ENCODE peak calls at places on chromosomes 3 and 15, in eight cellular contexts. T is testis, M is cardiac muscle cell, U is Caco-2, Q is fibroblast of lung, H is keratinocyte, Y is tibial nerve, Z is Peyer's patch. J is an unnamed sample.

GRCh38 chr3:72438072-72438471 is 410.2 kb downstream of the SHQ1 start:
- DNase-seq in T (no peak), M (no peak), U (no peak), Q (no peak), H (no peak), Y (no peak), Z (no peak), J (no peak)

GRCh38 chr15:78374436-78375393 is 34.6 kb downstream of the CRABP1 start:
- DNase-seq in T (no peak), M (no peak), U (peak; percentile 91), Q (no peak), H (peak; percentile 56), Y (no peak), Z (peak; percentile 90), J (no peak)

GRCh38 chr15:78264304-78265136 is at the start of gene DNAJA4:
- DNase-seq in T (peak; percentile 73), M (peak; percentile 71), U (no peak), Q (peak; percentile 46), H (no peak), Y (peak; percentile 38), Z (peak; percentile 80), J (peak; percentile 31)

GRCh38 chr3:21587894-21588293 is 163.1 kb downstream of the ZNF385D start:
- DNase-seq in T (no peak), M (no peak), U (no peak), Q (no peak), H (no peak), Y (no peak), Z (no peak), J (no peak)

GRCh38 chr3:124773351-124774304 is 43.4 kb downstream of the UMPS start:
- DNase-seq in T (no peak), M (no peak), U (no peak), Q (no peak), H (no peak), Y (no peak), Z (no peak), J (no peak)

GRCh38 chr15:46636220-46636619 is 1001.4 kb downstream of the SQOR start:
- DNase-seq in T (no peak), M (no peak), U (no peak), Q (no peak), H (no peak), Y (no peak), Z (no peak), J (no peak)

GRCh38 chr3:50606596-50606995 is 5.0 kb downstream of the CISH start:
- DNase-seq in T (no peak), M (no peak), U (no peak), Q (no peak), H (no peak), Y (no peak), Z (no peak), J (no peak)

GRCh38 chr3:45100998-45101407 is 45.2 kb downstream of the CDCP1 start:
- DNase-seq in T (no peak), M (peak; percentile 79), U (no peak), Q (peak; percentile 31), H (no peak), Y (no peak), Z (no peak), J (no peak)

GRCh38 chr3:23094890-23095462 is 108.2 kb upstream of the UBE2E2 start:
- DNase-seq in T (no peak), M (peak; percentile 60), U (no peak), Q (peak; percentile 81), H (peak; percentile 33), Y (no peak), Z (no peak), J (no peak)

GRCh38 chr3:59726279-59726678 is 676.5 kb upstream of the CFAP20DC start:
- DNase-seq in T (no peak), M (no peak), U (no peak), Q (no peak), H (no peak), Y (no peak), Z (no peak), J (no peak)

GRCh38 chr3:144491333-144491732 is 519.7 kb downstream of the DIPK2A start:
- DNase-seq in T (no peak), M (peak; percentile 17), U (no peak), Q (no peak), H (no peak), Y (no peak), Z (no peak), J (no peak)

GRCh38 chr15:32979710-32980109 is 214.8 kb downstream of the FMN1 start:
- DNase-seq in T (no peak), M (no peak), U (no peak), Q (peak; percentile 100), H (no peak), Y (no peak), Z (no peak), J (no peak)

GRCh38 chr3:14718539-14718938 is 43.6 kb downstream of the C3orf20 start:
- DNase-seq in T (no peak), M (no peak), U (no peak), Q (no peak), H (no peak), Y (no peak), Z (no peak), J (no peak)

GRCh38 chr15:40006646-40007045 is 32.3 kb downstream of the SRP14 start:
- DNase-seq in T (no peak), M (no peak), U (no peak), Q (peak; percentile 93), H (no peak), Y (no peak), Z (no peak), J (no peak)

GRCh38 chr3:16824085-16824696 is 60.6 kb upstream of the PLCL2 start:
- DNase-seq in T (no peak), M (no peak), U (no peak), Q (no peak), H (no peak), Y (no peak), Z (no peak), J (no peak)

GRCh38 chr3:38438421-38438820 is 15.3 kb upstream of the ACVR2B start:
- DNase-seq in T (no peak), M (peak; percentile 45), U (no peak), Q (peak; percentile 66), H (no peak), Y (peak; percentile 50), Z (peak; percentile 60), J (no peak)

DNA sequence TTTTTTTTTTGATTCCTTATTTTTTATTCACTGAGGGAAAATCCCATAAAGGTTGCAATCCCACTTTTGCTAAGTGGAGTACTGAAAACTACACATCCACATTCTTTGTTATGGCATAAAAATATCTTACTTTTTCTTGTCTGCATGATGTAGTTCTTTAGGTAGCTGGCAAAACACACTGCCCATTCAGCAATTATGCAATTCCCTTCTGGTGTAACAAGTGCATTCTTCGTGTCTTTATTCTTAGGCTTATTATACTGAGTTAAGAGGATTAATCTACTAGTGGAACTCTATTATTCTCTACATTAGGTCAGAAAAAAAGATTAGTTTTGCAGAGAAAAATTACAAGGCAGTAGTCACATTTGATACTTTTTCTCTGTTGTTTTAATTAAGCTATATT is 403.8 kb upstream of the GBE1 start:
- DNase-seq in T (no peak), M (no peak), U (no peak), Q (no peak), H (no peak), Y (no peak), Z (no peak), J (no peak)
- H3K4me1 ChIP-seq in T (no peaks in the 10 kb centered on the region), M (no peaks in the 10 kb centered on the region), U (no peaks in the 10 kb centered on the region), Q (no peaks in the 10 kb centered on the region), H (no peaks in the 10 kb centered on the region), Y (no peaks in the 10 kb centered on the region), Z (no peaks in the 10 kb centered on the region), J (no peaks in the 10 kb centered on the region)

GRCh38 chr3:94412966-94413720 is 350.3 kb downstream of the NSUN3 start:
- DNase-seq in T (no peak), M (no peak), U (no peak), Q (no peak), H (no peak), Y (no peak), Z (no peak), J (no peak)
- TF ChIP-seq CTCF in T (no peak), M (no peak), U (no peak), Q (no peak), H (no peak), Y (no peak), Z (no peak), J (no peak)

GRCh38 chr15:70153948-70154439 is 56.3 kb upstream of the TLE3 start:
- DNase-seq in T (no peak), M (no peak), U (no peak), Q (no peak), H (no peak), Y (no peak), Z (no peak), J (no peak)

GRCh38 chr15:70156781-70157261 is 59.1 kb upstream of the TLE3 start:
- DNase-seq in T (peak; percentile 77), M (peak; percentile 68), U (no peak), Q (peak; percentile 75), H (no peak), Y (no peak), Z (no peak), J (no peak)

GRCh38 chr15:70151441-70151840 is 53.7 kb upstream of the TLE3 start:
- DNase-seq in T (no peak), M (no peak), U (no peak), Q (no peak), H (no peak), Y (no peak), Z (no peak), J (no peak)

GRCh38 chr15:70152070-70152480 is 54.4 kb upstream of the TLE3 start:
- DNase-seq in T (no peak), M (peak; percentile 68), U (no peak), Q (peak; percentile 64), H (no peak), Y (no peak), Z (peak; percentile 53), J (peak; percentile 68)

DNA sequence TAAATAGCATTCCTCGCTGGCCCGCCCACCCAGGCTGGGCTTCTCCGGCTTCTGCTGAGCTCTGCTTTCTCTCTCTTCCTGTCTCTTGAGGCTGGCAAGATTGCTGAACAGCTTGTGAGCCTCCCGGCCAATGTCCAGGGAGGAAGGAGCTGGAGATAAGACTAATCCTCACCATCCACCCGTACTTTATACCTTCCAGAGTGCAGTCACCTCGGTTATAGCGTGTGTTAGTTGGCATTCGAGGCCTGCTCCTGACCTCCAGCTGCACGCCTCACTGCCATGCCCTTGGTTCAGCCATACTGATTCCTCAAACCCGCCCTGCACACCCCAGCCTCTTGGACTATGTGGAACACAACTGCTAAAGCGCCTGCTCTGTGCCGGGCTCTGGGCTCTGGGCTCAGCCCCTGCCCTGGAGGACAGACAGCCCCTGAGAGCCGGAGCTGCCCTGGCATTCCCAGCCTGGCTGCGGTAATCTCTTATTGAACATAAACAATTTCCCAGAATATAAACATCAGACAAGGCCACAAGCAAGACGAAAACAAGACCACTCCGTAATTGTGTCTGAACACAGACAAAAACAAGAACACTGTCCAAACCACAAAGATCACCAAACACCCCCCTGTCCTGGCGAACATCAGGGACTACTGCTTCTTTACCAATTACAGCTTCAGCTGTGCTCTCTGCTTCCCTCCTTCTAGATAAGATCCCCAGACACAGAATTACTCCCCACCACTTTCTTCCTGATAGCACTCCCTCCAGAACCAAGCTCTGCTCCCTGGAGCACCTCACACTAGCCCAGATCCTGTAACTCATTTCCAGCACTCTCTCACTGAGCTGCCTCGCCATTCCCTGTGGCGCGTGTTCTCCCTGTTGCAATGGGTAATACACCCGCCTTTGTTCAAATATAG is 57.0 kb upstream of the TLE3 start:
- DNase-seq in T (peak; percentile 71), M (peak; percentile 95), U (peak; percentile 85), Q (peak; percentile 63), H (no peak), Y (no peak), Z (peak; percentile 84), J (peak; percentile 87)
- H3K4me3 ChIP-seq in T (no peak overlapping the region), M (no peak overlapping the region), U (no peak overlapping the region), Q (no peak overlapping the region), H (no peak overlapping the region), Y (no peak overlapping the region), Z (no peak overlapping the region), J (peak overlapping the region; percentile 25)

GRCh38 chr3:122079524-122079923 is 24.4 kb downstream of the CD86 start:
- DNase-seq in T (no peak), M (no peak), U (no peak), Q (no peak), H (no peak), Y (no peak), Z (no peak), J (no peak)
- H3K4me1 ChIP-seq in T (no peaks in the 10 kb centered on the region), M (no peaks in the 10 kb centered on the region), U (peaks cover 10% of the 10 kb centered on the region), Q (no peaks in the 10 kb centered on the region), H (peaks cover 10% of the 10 kb centered on the region), Y (peaks cover 7% of the 10 kb centered on the region), Z (no peaks in the 10 kb centered on the region), J (no peaks in the 10 kb centered on the region)

J was measured in BE2C.